ENCODE peak calls at places on chromosomes 6 and 20, in eight cellular contexts. R is effector CD8-positive, alpha-beta T cell; L is fibroblast of the conjunctiva; M is T-helper 1 cell; G is mesendoderm; V is tibial artery; E is stimulated activated CD4-positive, alpha-beta T cell treated with anti-CD3 and anti-CD28 coated beads, TNF-alpha, amount 100 ng/mL, for 24 hours; K is GM12891. S is an unnamed sample.

GRCh38 chr6:33700391-33701050 is 11.0 kb downstream of the UQCC2 start:
- DNase-seq in R (peak; percentile 40), G (peak; percentile 94), M (peak; percentile 77), E (no peak), K (no peak), V (no peak), L (peak; percentile 44), S (no peak)

GRCh38 chr6:36545767-36546663 is 1.3 kb downstream of the STK38 start:
- DNase-seq in G (peak; percentile 35), R (no peak), E (no peak), L (no peak), M (peak; percentile 23), K (no peak), V (no peak), S (no peak)

GRCh38 chr6:120569689-120570088 is 764.6 kb downstream of the TBC1D32 start:
- DNase-seq in V (no peak), L (no peak), K (no peak), E (no peak), R (no peak), G (no peak), M (no peak), S (no peak)

GRCh38 chr6:76466286-76466685 is 393.8 kb upstream of the IMPG1 start:
- DNase-seq in G (no peak), E (no peak), V (no peak), K (no peak), L (no peak), M (no peak), R (no peak), S (no peak)

GRCh38 chr6:170284126-170284773 is 6.6 kb downstream of the DLL1 start:
- DNase-seq in L (no peak), R (no peak), M (no peak), K (no peak), G (no peak), E (no peak), V (no peak), S (no peak)

GRCh38 chr6:44649365-44650025 is 262.0 kb downstream of the CDC5L start:
- DNase-seq in E (no peak), R (no peak), G (no peak), K (no peak), V (no peak), L (no peak), M (no peak), S (no peak)

GRCh38 chr6:34131326-34132081 is 14.4 kb downstream of the GRM4 start:
- DNase-seq in L (no peak), M (no peak), G (peak; percentile 73), E (no peak), K (no peak), V (no peak), R (no peak), S (no peak)

GRCh38 chr6:154347981-154348380 is 8.6 kb downstream of the IPCEF1 start:
- DNase-seq in E (no peak), K (no peak), M (no peak), L (no peak), V (no peak), R (no peak), G (no peak), S (no peak)

GRCh38 chr20:23320317-23320716 is 30.3 kb upstream of the NXT1 start:
- DNase-seq in K (no peak), L (no peak), V (no peak), R (no peak), E (no peak), G (no peak), M (no peak), S (no peak)

GRCh38 chr20:61436674-61437279 is 184.7 kb downstream of the CDH4 start:
- DNase-seq in R (no peak), E (no peak), M (no peak), V (peak; percentile 49), K (no peak), G (peak; percentile 100), L (peak; percentile 23), S (no peak)

GRCh38 chr20:11790047-11790446 is 127.6 kb upstream of the BTBD3 start:
- DNase-seq in K (no peak), G (no peak), L (no peak), V (no peak), E (no peak), R (no peak), M (no peak), S (no peak)

GRCh38 chr6:3997144-3997770 is 81.7 kb downstream of the FAM217A start:
- DNase-seq in M (no peak), E (no peak), V (no peak), K (no peak), L (peak; percentile 73), G (no peak), R (no peak), S (no peak)

GRCh38 chr6:168035098-168035660 is 37.7 kb downstream of the KIF25 start:
- DNase-seq in K (no peak), V (no peak), L (no peak), E (no peak), G (peak; percentile 59), M (no peak), R (no peak), S (peak; percentile 86)

GRCh38 chr6:6771964-6772363 is 183.4 kb downstream of the LY86 start:
- DNase-seq in R (no peak), G (no peak), E (no peak), M (no peak), V (no peak), K (no peak), L (no peak), S (no peak)

GRCh38 chr6:96522469-96523009 is 933 bp downstream of the UFL1 start:
- DNase-seq in K (no peak), L (no peak), E (no peak), G (peak; percentile 29), M (peak; percentile 51), R (no peak), V (no peak), S (no peak)

GRCh38 chr6:106749611-106750010 is 120.2 kb downstream of the QRSL1 start:
- DNase-seq in V (no peak), E (no peak), L (no peak), M (no peak), R (no peak), G (peak; percentile 51), K (no peak), S (no peak)

GRCh38 chr6:159833556-159833955 is 33.5 kb downstream of the PNLDC1 start:
- DNase-seq in G (no peak), M (no peak), V (peak; percentile 10), L (no peak), R (no peak), E (no peak), K (no peak), S (no peak)

GRCh38 chr20:33733654-33734576 is 2.1 kb downstream of the ZNF341 start:
- DNase-seq in L (peak; percentile 55), R (no peak), G (peak; percentile 87), V (no peak), M (no peak), E (no peak), K (no peak), S (no peak)

GRCh38 chr6:105028898-105029297 is 72.0 kb downstream of the LIN28B start:
- DNase-seq in M (no peak), G (no peak), R (no peak), V (no peak), K (no peak), E (no peak), L (no peak), S (no peak)

GRCh38 chr6:26342106-26342999 is 22.6 kb upstream of the BTN3A2 start:
- DNase-seq in E (no peak), L (no peak), K (no peak), G (peak; percentile 91), M (peak; percentile 59), R (no peak), V (no peak), S (no peak)

GRCh38 chr6:54267798-54268197 is 40.4 kb upstream of the TINAG start:
- DNase-seq in K (no peak), E (no peak), L (peak; percentile 27), G (peak; percentile 70), V (no peak), R (no peak), M (no peak), S (no peak)

GRCh38 chr20:58233881-58234528 is 5.6 kb upstream of the ANKRD60 start:
- DNase-seq in R (peak; percentile 41), M (peak; percentile 23), L (no peak), V (no peak), K (no peak), G (peak; percentile 62), E (no peak), S (no peak)

GRCh38 chr20:50302463-50303041 is 111.9 kb downstream of the CEBPB start:
- DNase-seq in K (no peak), V (no peak), R (no peak), M (no peak), E (no peak), G (no peak), L (no peak), S (peak; percentile 70)

GRCh38 chr6:6749791-6750434 is 161.4 kb downstream of the LY86 start:
- DNase-seq in K (no peak), M (peak; percentile 74), G (peak; percentile 82), E (peak; percentile 30), R (no peak), V (peak; percentile 73), L (peak; percentile 31), S (no peak)

GRCh38 chr6:28565823-28566526 is 40.3 kb downstream of the GPX5 start:
- DNase-seq in M (no peak), V (no peak), K (no peak), E (no peak), R (no peak), L (no peak), G (no peak), S (no peak)

GRCh38 chr20:6007529-6008103 is 46.2 kb downstream of the LRRN4 start:
- DNase-seq in M (no peak), K (no peak), L (no peak), G (no peak), E (no peak), R (no peak), V (no peak), S (no peak)

GRCh38 chr6:158799051-158799792 is 19.9 kb downstream of the EZR start:
- DNase-seq in G (no peak), E (no peak), K (no peak), R (no peak), V (no peak), M (no peak), L (no peak), S (no peak)

GRCh38 chr6:159441704-159441981 is 251.4 kb downstream of the SOD2 start:
- DNase-seq in L (no peak), V (no peak), G (no peak), M (no peak), E (no peak), R (no peak), K (no peak), S (no peak)

GRCh38 chr6:39849228-39849627 is 57.1 kb downstream of the DAAM2 start:
- DNase-seq in L (no peak), M (no peak), K (no peak), R (no peak), G (no peak), V (no peak), E (no peak), S (no peak)

GRCh38 chr6:139003751-139004150 is 15.7 kb upstream of the REPS1 start:
- DNase-seq in V (no peak), R (no peak), G (no peak), L (no peak), M (no peak), K (no peak), E (no peak), S (no peak)

GRCh38 chr6:77650098-77650663 is 2.7 kb upstream of the MEI4 start:
- DNase-seq in V (no peak), K (no peak), E (no peak), G (peak; percentile 97), M (no peak), L (no peak), R (no peak), S (peak; percentile 71)

GRCh38 chr20:45783656-45784294 is 7.9 kb downstream of the WFDC3 start:
- DNase-seq in M (no peak), E (no peak), G (no peak), V (no peak), R (no peak), K (no peak), L (no peak), S (no peak)

GRCh38 chr20:47493175-47493953 is 8.3 kb upstream of the NCOA3 start:
- DNase-seq in L (peak; percentile 75), V (peak; percentile 94), M (peak; percentile 67), E (peak; percentile 45), K (no peak), R (peak; percentile 7), G (no peak), S (no peak)

GRCh38 chr6:113120214-113120576 is 737.0 kb upstream of the MARCKS start:
- DNase-seq in E (no peak), R (no peak), G (peak; percentile 11), V (no peak), K (no peak), L (peak; percentile 36), M (no peak), S (no peak)